ENCODE peak calls at places on chromosome 2, in five cellular contexts. F is ovary, V is DND-41, J is GDM1, Q is A172. M is an unnamed sample.

GRCh38 chr2:215695876-215696275 is 260.0 kb upstream of the FN1 start:
- DNase-seq in V (no peak), J (no peak), F (no peak), Q (no peak), M (no peak)

GRCh38 chr2:207143474-207144190 is 22.1 kb downstream of the KLF7 start:
- DNase-seq in F (peak; percentile 76), Q (no peak), V (peak; percentile 11), J (peak; percentile 61), M (peak; percentile 43)

GRCh38 chr2:88857951-88858406 is 166.5 kb downstream of the RPIA start:
- DNase-seq in J (no peak), Q (peak; percentile 73), V (no peak), F (no peak), M (no peak)

GRCh38 chr2:64869126-64869525 is 120.1 kb upstream of the SLC1A4 start:
- DNase-seq in F (no peak), V (no peak), Q (no peak), J (no peak), M (no peak)

GRCh38 chr2:4272261-4272858 is 569.0 kb downstream of the DCDC2C start:
- DNase-seq in V (no peak), F (no peak), J (no peak), Q (no peak), M (no peak)

GRCh38 chr2:172087780-172088244 is 2.5 kb downstream of the DLX1 start:
- DNase-seq in V (no peak), Q (no peak), J (no peak), F (no peak), M (no peak)

GRCh38 chr2:149732730-149733290 is 145.2 kb upstream of the MMADHC start:
- DNase-seq in Q (no peak), J (no peak), F (no peak), V (no peak), M (no peak)

GRCh38 chr2:69559696-69560482 is 83.7 kb downstream of the AAK1 start:
- DNase-seq in F (no peak), Q (peak; percentile 67), V (no peak), J (peak; percentile 35), M (peak; percentile 50)

GRCh38 chr2:233003658-233004555 is 9.1 kb downstream of the NGEF start:
- DNase-seq in Q (no peak), F (no peak), V (no peak), J (no peak), M (no peak)

GRCh38 chr2:8087480-8087840 is 594.4 kb upstream of the ID2 start:
- DNase-seq in V (no peak), Q (no peak), J (no peak), F (no peak), M (no peak)

GRCh38 chr2:120650022-120650644 is 85.5 kb upstream of the GLI2 start:
- DNase-seq in J (no peak), V (no peak), F (no peak), Q (no peak), M (no peak)

GRCh38 chr2:120796094-120796493 is 60.4 kb downstream of the GLI2 start:
- DNase-seq in V (no peak), Q (no peak), F (no peak), J (no peak), M (no peak)

GRCh38 chr2:144937899-144938298 is 418.0 kb upstream of the ZEB2 start:
- DNase-seq in Q (no peak), F (no peak), J (no peak), V (no peak), M (no peak)

GRCh38 chr2:119231975-119232665 is 8.5 kb downstream of the STEAP3 start:
- DNase-seq in V (no peak), F (no peak), J (no peak), Q (peak; percentile 76), M (no peak)

GRCh38 chr2:18910843-18911242 is 321.5 kb upstream of the NT5C1B start:
- DNase-seq in J (no peak), F (no peak), V (no peak), Q (peak; percentile 78), M (no peak)

GRCh38 chr2:224861266-224861665 is 145.1 kb upstream of the CCDC195 start:
- DNase-seq in V (no peak), Q (no peak), F (no peak), J (no peak), M (no peak)

GRCh38 chr2:174174741-174175140 is 73.6 kb downstream of the OLA1 start:
- DNase-seq in F (no peak), J (no peak), V (no peak), Q (no peak), M (no peak)

GRCh38 chr2:23530909-23531276 is 145.9 kb downstream of the KLHL29 start:
- DNase-seq in Q (no peak), F (no peak), J (no peak), V (no peak), M (no peak)

GRCh38 chr2:16034151-16034974 is 94.0 kb downstream of the MYCN start:
- DNase-seq in V (no peak), Q (no peak), J (no peak), F (no peak), M (no peak)

GRCh38 chr2:167550448-167550847 is 662.2 kb downstream of the XIRP2 start:
- DNase-seq in Q (peak; percentile 49), J (no peak), V (no peak), F (no peak), M (no peak)

GRCh38 chr2:221502270-221502973 is 69.7 kb downstream of the EPHA4 start:
- DNase-seq in Q (peak; percentile 78), F (no peak), J (no peak), V (no peak), M (no peak)

GRCh38 chr2:202831241-202831997 is 40.1 kb downstream of the ICA1L start:
- DNase-seq in F (no peak), J (peak; percentile 46), Q (peak; percentile 74), V (peak; percentile 77), M (peak; percentile 66)

GRCh38 chr2:75340560-75340959 is 141.2 kb upstream of the TACR1 start:
- DNase-seq in Q (no peak), F (no peak), V (no peak), J (no peak), M (no peak)

M was measured in HL-60.